ENCODE peak calls at places on chromosomes 3 and 15, in five cellular contexts. One of them, this sample, is unnamed.

GRCh38 chr15:65888998-65889397 is 19.7 kb downstream of the RAB11A start:
- DNase-seq in HCT116: no peak
- DNase-seq in GM23338: no peak
- DNase-seq in transverse colon: no peak
- DNase-seq in astrocyte of the spinal cord: no peak
- DNase-seq in this sample: no peak

GRCh38 chr3:172624999-172625398 is 85.9 kb downstream of the NCEH1 start:
- DNase-seq in HCT116: no peak
- DNase-seq in GM23338: no peak
- DNase-seq in astrocyte of the spinal cord: no peak
- DNase-seq in transverse colon: no peak
- DNase-seq in this sample: no peak

GRCh38 chr15:46489276-46489675 is 854.4 kb downstream of the SQOR start:
- DNase-seq in HCT116: no peak
- DNase-seq in astrocyte of the spinal cord: no peak
- DNase-seq in GM23338: no peak
- DNase-seq in transverse colon: no peak
- DNase-seq in this sample: no peak

GRCh38 chr3:32780735-32781210 is 37.0 kb upstream of the TRIM71 start:
- DNase-seq in GM23338: peak
- DNase-seq in transverse colon: peak
- DNase-seq in HCT116: peak
- DNase-seq in astrocyte of the spinal cord: peak
- DNase-seq in this sample: no peak

GRCh38 chr3:153161138-153161713 is 800 bp upstream of the RAP2B start:
- DNase-seq in transverse colon: peak
- DNase-seq in astrocyte of the spinal cord: peak
- DNase-seq in HCT116: peak
- DNase-seq in GM23338: peak
- DNase-seq in this sample: peak

GRCh38 chr3:136659253-136659652 is 92.9 kb downstream of the STAG1 start:
- DNase-seq in HCT116: no peak
- DNase-seq in GM23338: peak
- DNase-seq in transverse colon: no peak
- DNase-seq in astrocyte of the spinal cord: peak
- DNase-seq in this sample: peak

GRCh38 chr15:53644681-53645080 is 114.8 kb downstream of the WDR72 start:
- DNase-seq in astrocyte of the spinal cord: no peak
- DNase-seq in transverse colon: no peak
- DNase-seq in HCT116: no peak
- DNase-seq in GM23338: no peak
- DNase-seq in this sample: no peak

GRCh38 chr15:44034933-44035624 is 160.0 kb downstream of the FRMD5 start:
- DNase-seq in GM23338: no peak
- DNase-seq in astrocyte of the spinal cord: peak
- DNase-seq in HCT116: no peak
- DNase-seq in transverse colon: no peak
- DNase-seq in this sample: no peak

GRCh38 chr15:77002954-77003912 is 8.3 kb downstream of the PSTPIP1 start:
- DNase-seq in HCT116: no peak
- DNase-seq in transverse colon: peak
- DNase-seq in astrocyte of the spinal cord: no peak
- DNase-seq in GM23338: no peak
- DNase-seq in this sample: no peak

GRCh38 chr3:11212784-11213183 is 58.5 kb downstream of the HRH1 start:
- DNase-seq in GM23338: no peak
- DNase-seq in transverse colon: no peak
- DNase-seq in HCT116: peak
- DNase-seq in astrocyte of the spinal cord: no peak
- DNase-seq in this sample: no peak

GRCh38 chr15:77060560-77060959 is 10.3 kb downstream of the TSPAN3 start:
- DNase-seq in transverse colon: no peak
- DNase-seq in astrocyte of the spinal cord: peak
- DNase-seq in GM23338: no peak
- DNase-seq in HCT116: no peak
- DNase-seq in this sample: peak

GRCh38 chr3:11703185-11703584 is 59.5 kb upstream of the VGLL4 start:
- DNase-seq in HCT116: no peak
- DNase-seq in GM23338: no peak
- DNase-seq in transverse colon: no peak
- DNase-seq in astrocyte of the spinal cord: no peak
- DNase-seq in this sample: no peak

GRCh38 chr3:197926418-197926817 is 23.6 kb upstream of the RPL35A start:
- DNase-seq in GM23338: peak
- DNase-seq in transverse colon: no peak
- DNase-seq in astrocyte of the spinal cord: no peak
- DNase-seq in HCT116: no peak
- DNase-seq in this sample: no peak

GRCh38 chr15:93520206-93520605 is 431.2 kb upstream of the RGMA start:
- DNase-seq in astrocyte of the spinal cord: no peak
- DNase-seq in transverse colon: no peak
- DNase-seq in HCT116: no peak
- DNase-seq in GM23338: peak
- DNase-seq in this sample: no peak

GRCh38 chr15:32687556-32687955 is 30.2 kb upstream of the GREM1 start:
- DNase-seq in HCT116: no peak
- DNase-seq in GM23338: no peak
- DNase-seq in transverse colon: no peak
- DNase-seq in astrocyte of the spinal cord: peak
- DNase-seq in this sample: peak

GRCh38 chr3:47404955-47405790 is 24.4 kb downstream of the PTPN23 start:
- DNase-seq in astrocyte of the spinal cord: peak
- DNase-seq in HCT116: no peak
- DNase-seq in GM23338: no peak
- DNase-seq in transverse colon: no peak
- DNase-seq in this sample: no peak

GRCh38 chr3:141262306-141262705 is 30.7 kb downstream of the PXYLP1 start:
- DNase-seq in HCT116: no peak
- DNase-seq in GM23338: no peak
- DNase-seq in astrocyte of the spinal cord: peak
- DNase-seq in transverse colon: no peak
- DNase-seq in this sample: no peak

GRCh38 chr3:14633819-14634424 is 17.6 kb upstream of the CCDC174 start:
- DNase-seq in HCT116: peak
- DNase-seq in astrocyte of the spinal cord: peak
- DNase-seq in transverse colon: peak
- DNase-seq in GM23338: peak
- DNase-seq in this sample: no peak

GRCh38 chr15:91956026-91956723 is 102.7 kb downstream of the SLCO3A1 start:
- DNase-seq in transverse colon: no peak
- DNase-seq in HCT116: no peak
- DNase-seq in astrocyte of the spinal cord: no peak
- DNase-seq in GM23338: peak
- DNase-seq in this sample: no peak

GRCh38 chr15:66253296-66253642 is 281 bp downstream of the MEGF11 start:
- DNase-seq in HCT116: no peak
- DNase-seq in GM23338: no peak
- DNase-seq in astrocyte of the spinal cord: peak
- DNase-seq in transverse colon: no peak
- DNase-seq in this sample: no peak

GRCh38 chr3:72907131-72907697 is 19.4 kb downstream of the GXYLT2 start:
- DNase-seq in astrocyte of the spinal cord: peak
- DNase-seq in HCT116: no peak
- DNase-seq in GM23338: no peak
- DNase-seq in transverse colon: no peak
- DNase-seq in this sample: peak

GRCh38 chr3:136734382-136735070 is 17.7 kb downstream of the STAG1 start:
- DNase-seq in GM23338: peak
- DNase-seq in HCT116: no peak
- DNase-seq in transverse colon: no peak
- DNase-seq in astrocyte of the spinal cord: no peak
- DNase-seq in this sample: no peak

GRCh38 chr3:73718326-73719110 is 93.8 kb upstream of the PDZRN3 start:
- DNase-seq in astrocyte of the spinal cord: no peak
- DNase-seq in HCT116: no peak
- DNase-seq in GM23338: no peak
- DNase-seq in transverse colon: no peak
- DNase-seq in this sample: no peak

GRCh38 chr3:106006001-106006400 is 137.2 kb upstream of the CBLB start:
- DNase-seq in HCT116: no peak
- DNase-seq in GM23338: no peak
- DNase-seq in astrocyte of the spinal cord: peak
- DNase-seq in transverse colon: no peak
- DNase-seq in this sample: peak

GRCh38 chr3:99410789-99411311 is 227.5 kb upstream of the COL8A1 start:
- DNase-seq in GM23338: no peak
- DNase-seq in transverse colon: no peak
- DNase-seq in astrocyte of the spinal cord: peak
- DNase-seq in HCT116: no peak
- DNase-seq in this sample: peak

GRCh38 chr3:184560992-184561328 is 625 bp upstream of the EPHB3 start:
- DNase-seq in GM23338: no peak
- DNase-seq in transverse colon: no peak
- DNase-seq in HCT116: no peak
- DNase-seq in astrocyte of the spinal cord: no peak
- DNase-seq in this sample: peak

GRCh38 chr3:150385296-150386242 is 22.5 kb upstream of the TSC22D2 start:
- DNase-seq in astrocyte of the spinal cord: no peak
- DNase-seq in transverse colon: no peak
- DNase-seq in HCT116: no peak
- DNase-seq in GM23338: no peak
- DNase-seq in this sample: no peak
- H3K4me3 ChIP-seq in astrocyte of the spinal cord: no peak
- H3K4me3 ChIP-seq in transverse colon: no peak
- H3K4me3 ChIP-seq in HCT116: no peak
- H3K4me3 ChIP-seq in GM23338: no peak
- H3K4me3 ChIP-seq in this sample: no peak

GRCh38 chr3:146162561-146162960 is 1.6 kb upstream of the PLOD2 start:
- DNase-seq in transverse colon: no peak
- DNase-seq in HCT116: no peak
- DNase-seq in GM23338: no peak
- DNase-seq in astrocyte of the spinal cord: no peak
- DNase-seq in this sample: no peak
- H3K4me3 ChIP-seq in transverse colon: no peak
- H3K4me3 ChIP-seq in HCT116: no peak
- H3K4me3 ChIP-seq in GM23338: no peak
- H3K4me3 ChIP-seq in astrocyte of the spinal cord: no peak
- H3K4me3 ChIP-seq in this sample: peak

GRCh38 chr3:149638401-149639092 is 19.3 kb downstream of the WWTR1 start:
- DNase-seq in astrocyte of the spinal cord: peak
- DNase-seq in GM23338: no peak
- DNase-seq in HCT116: no peak
- DNase-seq in transverse colon: no peak
- DNase-seq in this sample: peak
- H3K4me3 ChIP-seq in astrocyte of the spinal cord: peak
- H3K4me3 ChIP-seq in GM23338: no peak
- H3K4me3 ChIP-seq in HCT116: no peak
- H3K4me3 ChIP-seq in transverse colon: no peak
- H3K4me3 ChIP-seq in this sample: peak

GRCh38 chr3:112364291-112364690 is 31.3 kb downstream of the CD200 start:
- DNase-seq in transverse colon: no peak
- DNase-seq in HCT116: no peak
- DNase-seq in astrocyte of the spinal cord: no peak
- DNase-seq in GM23338: no peak
- DNase-seq in this sample: no peak

GRCh38 chr3:112358311-112358780 is 25.4 kb downstream of the CD200 start:
- DNase-seq in transverse colon: no peak
- DNase-seq in astrocyte of the spinal cord: no peak
- DNase-seq in GM23338: no peak
- DNase-seq in HCT116: no peak
- DNase-seq in this sample: no peak

GRCh38 chr3:112357888-112358287 is 24.9 kb downstream of the CD200 start:
- DNase-seq in astrocyte of the spinal cord: no peak
- DNase-seq in HCT116: no peak
- DNase-seq in GM23338: no peak
- DNase-seq in transverse colon: no peak
- DNase-seq in this sample: no peak

GRCh38 chr3:112362221-112362620 is 29.3 kb downstream of the CD200 start:
- DNase-seq in GM23338: no peak
- DNase-seq in HCT116: no peak
- DNase-seq in transverse colon: no peak
- DNase-seq in astrocyte of the spinal cord: no peak
- DNase-seq in this sample: no peak

GRCh38 chr3:112360574-112360973 is 27.6 kb downstream of the CD200 start:
- DNase-seq in astrocyte of the spinal cord: peak
- DNase-seq in GM23338: no peak
- DNase-seq in transverse colon: no peak
- DNase-seq in HCT116: no peak
- DNase-seq in this sample: no peak
- H3K4me3 ChIP-seq in astrocyte of the spinal cord: no peak
- H3K4me3 ChIP-seq in GM23338: no peak
- H3K4me3 ChIP-seq in transverse colon: no peak
- H3K4me3 ChIP-seq in HCT116: no peak
- H3K4me3 ChIP-seq in this sample: no peak

DNA sequence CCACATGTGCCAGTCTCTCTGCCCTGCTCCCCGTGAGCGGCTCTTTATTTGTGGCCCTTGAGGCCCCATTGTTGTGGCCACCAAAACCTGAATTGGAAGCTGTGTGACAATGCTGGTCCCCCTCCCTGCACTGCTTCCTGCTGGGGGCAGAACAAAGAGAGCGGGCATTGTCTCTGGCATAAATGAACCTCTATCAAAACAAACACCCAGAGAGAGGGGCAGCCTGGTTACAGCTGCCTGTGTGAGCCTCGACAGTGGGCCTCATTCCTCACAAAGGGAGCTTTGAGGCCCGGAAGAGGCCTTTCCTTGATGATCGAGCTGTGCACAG is 152.9 kb downstream of the IGF1R start:
- DNase-seq in GM23338: peak
- DNase-seq in HCT116: no peak
- DNase-seq in astrocyte of the spinal cord: no peak
- DNase-seq in transverse colon: no peak
- DNase-seq in this sample: no peak
- H3K4me3 ChIP-seq in GM23338: peak
- H3K4me3 ChIP-seq in HCT116: no peak
- H3K4me3 ChIP-seq in astrocyte of the spinal cord: no peak
- H3K4me3 ChIP-seq in transverse colon: no peak
- H3K4me3 ChIP-seq in this sample: no peak

GRCh38 chr3:16305121-16305541 is 40.1 kb downstream of the OXNAD1 start:
- DNase-seq in astrocyte of the spinal cord: no peak
- DNase-seq in GM23338: no peak
- DNase-seq in HCT116: no peak
- DNase-seq in transverse colon: no peak
- DNase-seq in this sample: no peak
- H3K4me3 ChIP-seq in astrocyte of the spinal cord: no peak
- H3K4me3 ChIP-seq in GM23338: no peak
- H3K4me3 ChIP-seq in HCT116: no peak
- H3K4me3 ChIP-seq in transverse colon: no peak
- H3K4me3 ChIP-seq in this sample: no peak

GRCh38 chr3:126524429-126524988 is 554 bp downstream of the CHST13 start:
- DNase-seq in GM23338: no peak
- DNase-seq in HCT116: no peak
- DNase-seq in astrocyte of the spinal cord: no peak
- DNase-seq in transverse colon: peak
- DNase-seq in this sample: no peak
- H3K4me3 ChIP-seq in GM23338: peak
- H3K4me3 ChIP-seq in HCT116: peak
- H3K4me3 ChIP-seq in astrocyte of the spinal cord: peak
- H3K4me3 ChIP-seq in transverse colon: peak
- H3K4me3 ChIP-seq in this sample: peak